ENCODE peak calls at places on chromosome X, in seven cellular contexts. J is heart right ventricle, Q is lower lobe of right lung, V is astrocyte, T is kidney, M is ovary, U is SJSA1. X is an unnamed sample.

GRCh38 chrX:850471-850916 is 219.9 kb downstream of the SHOX start:
- DNase-seq in V (no peak), T (no peak), U (no peak), M (no peak), J (no peak), Q (no peak), X (no peak)

GRCh38 chrX:120311632-120312000 is 355 bp upstream of the TMEM255A start:
- DNase-seq in U (no peak), T (no peak), J (no peak), M (no peak), V (peak; percentile 11), Q (no peak), X (no peak)

GRCh38 chrX:78540171-78540570 is 119.0 kb downstream of the RTL3 start:
- DNase-seq in Q (no peak), T (no peak), M (no peak), U (no peak), J (no peak), V (no peak), X (no peak)

GRCh38 chrX:139120760-139121159 is 409.2 kb upstream of the FGF13 start:
- DNase-seq in M (no peak), Q (no peak), U (peak; percentile 64), J (no peak), T (no peak), V (peak; percentile 83), X (no peak)

GRCh38 chrX:118553042-118553714 is 57.6 kb downstream of the DOCK11 start:
- DNase-seq in J (no peak), U (no peak), Q (no peak), V (peak; percentile 57), M (no peak), T (no peak), X (no peak)

GRCh38 chrX:8144925-8145324 is 26.1 kb downstream of the VCX2 start:
- DNase-seq in Q (no peak), T (peak; percentile 58), J (no peak), M (no peak), V (no peak), U (no peak), X (no peak)

GRCh38 chrX:20547649-20548051 is 280.9 kb upstream of the RPS6KA3 start:
- DNase-seq in T (peak; percentile 75), V (peak; percentile 74), U (no peak), M (no peak), J (no peak), Q (no peak), X (peak; percentile 23)

GRCh38 chrX:108138814-108139213 is 47.2 kb downstream of the ATG4A start:
- DNase-seq in J (no peak), V (no peak), U (no peak), T (no peak), Q (no peak), M (no peak), X (no peak)

GRCh38 chrX:134158821-134159512 is 78.0 kb upstream of the CCDC160 start:
- DNase-seq in U (no peak), Q (no peak), J (no peak), T (no peak), V (no peak), M (no peak), X (no peak)

GRCh38 chrX:8868070-8868795 is 67.0 kb upstream of the FAM9A start:
- DNase-seq in J (no peak), Q (no peak), V (peak; percentile 80), M (no peak), T (no peak), U (peak; percentile 39), X (no peak)

GRCh38 chrX:153603131-153603656 is 4.3 kb upstream of the CCNQ start:
- DNase-seq in M (no peak), T (no peak), J (no peak), U (no peak), V (no peak), Q (no peak), X (no peak)

GRCh38 chrX:73836956-73837477 is 274.0 kb downstream of the CHIC1 start:
- DNase-seq in V (no peak), T (no peak), U (no peak), J (no peak), Q (no peak), M (no peak), X (no peak)

GRCh38 chrX:141468940-141469339 is 115.6 kb downstream of the SPANXA1 start:
- DNase-seq in V (peak; percentile 75), M (no peak), U (no peak), J (no peak), Q (no peak), T (no peak), X (no peak)

GRCh38 chrX:125295337-125295736 is 24.3 kb upstream of the TEX13C start:
- DNase-seq in Q (no peak), T (no peak), M (no peak), U (no peak), J (no peak), V (no peak), X (no peak)

GRCh38 chrX:140432328-140433025 is 72.4 kb downstream of the SOX3 start:
- DNase-seq in T (no peak), M (no peak), V (peak; percentile 31), U (no peak), Q (no peak), J (peak; percentile 21), X (peak; percentile 27)

GRCh38 chrX:101078716-101079115 is at the start of gene TMEM35A:
- DNase-seq in V (no peak), T (no peak), U (no peak), Q (no peak), J (no peak), M (no peak), X (no peak)

GRCh38 chrX:19670321-19670750 is 155.0 kb upstream of the MAP3K15 start:
- DNase-seq in J (no peak), V (no peak), M (no peak), T (no peak), Q (no peak), U (no peak), X (no peak)

DNA sequence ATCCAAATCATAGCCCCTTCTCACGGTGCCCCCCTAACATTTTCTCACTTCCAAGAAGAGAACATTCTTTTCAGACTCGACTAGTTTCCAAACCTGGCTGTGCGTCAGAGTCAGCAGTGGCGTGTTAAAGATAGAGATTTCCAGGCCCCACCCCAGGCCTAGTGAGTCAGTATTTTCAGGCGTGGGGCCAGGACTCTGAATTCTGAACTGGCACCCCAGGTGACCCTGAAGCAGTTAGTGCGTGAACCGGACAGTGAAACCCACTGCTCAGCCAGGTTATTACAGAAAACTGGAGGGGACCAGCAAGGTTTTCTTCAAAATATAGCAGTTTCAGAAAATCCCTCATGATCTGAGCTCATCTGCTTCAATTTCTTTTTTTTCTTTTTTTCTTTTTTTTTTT is 35.0 kb upstream of the BCOR start:
- DNase-seq in M (peak; percentile 84), U (peak; percentile 63), J (peak; percentile 76), T (peak; percentile 77), Q (peak; percentile 51), V (peak; percentile 83), X (peak; percentile 64)
- H3K27ac ChIP-seq in M (peak overlapping the region; percentile 52), U (peak overlapping the region; percentile 69), J (peak overlapping the region; percentile 73), T (no peak overlapping the region), Q (no peak overlapping the region), V (peak overlapping the region; percentile 75), X (no peak overlapping the region)

GRCh38 chrX:45135616-45136015 is 65.1 kb downstream of the DIPK2B start:
- DNase-seq in T (no peak), U (no peak), M (no peak), Q (no peak), V (no peak), J (no peak), X (no peak)

GRCh38 chrX:45134303-45134702 is 66.4 kb downstream of the DIPK2B start:
- DNase-seq in M (no peak), V (no peak), U (no peak), Q (no peak), T (no peak), J (peak; percentile 50), X (no peak)

GRCh38 chrX:45129055-45129454 is 71.6 kb downstream of the DIPK2B start:
- DNase-seq in M (no peak), U (no peak), J (no peak), T (no peak), V (no peak), Q (no peak), X (no peak)

GRCh38 chrX:45134775-45135174 is 65.9 kb downstream of the DIPK2B start:
- DNase-seq in J (no peak), U (no peak), M (no peak), T (no peak), V (no peak), Q (no peak), X (no peak)

GRCh38 chrX:45133465-45133864 is 67.2 kb downstream of the DIPK2B start:
- DNase-seq in Q (no peak), V (no peak), U (no peak), M (no peak), J (no peak), T (no peak), X (no peak)
- H3K4me1 ChIP-seq in Q (no peaks in the 10 kb centered on the region), V (no peaks in the 10 kb centered on the region), U (no peaks in the 10 kb centered on the region), M (no peaks in the 10 kb centered on the region), J (no peaks in the 10 kb centered on the region), T (no peaks in the 10 kb centered on the region), X (no peaks in the 10 kb centered on the region)

GRCh38 chrX:136671006-136671610 is 23.1 kb downstream of the CD40LG start:
- DNase-seq in J (no peak), T (no peak), V (no peak), M (no peak), U (no peak), Q (no peak), X (no peak)
- H3K36me3 ChIP-seq in J (peaks cover 97% of the 10 kb centered on the region), T (no peaks in the 10 kb centered on the region), V (no peaks in the 10 kb centered on the region), M (no peaks in the 10 kb centered on the region), U (no peaks in the 10 kb centered on the region), Q (peaks cover 34% of the 10 kb centered on the region), X (no peaks in the 10 kb centered on the region)

GRCh38 chrX:106903291-106903820 is at the start of gene RIPPLY1:
- DNase-seq in T (no peak), U (no peak), V (no peak), Q (no peak), J (no peak), M (no peak), X (no peak)

GRCh38 chrX:106906361-106906760 is 3.2 kb upstream of the RIPPLY1 start:
- DNase-seq in T (no peak), M (no peak), Q (no peak), J (no peak), V (no peak), U (no peak), X (no peak)

GRCh38 chrX:106902684-106903083 is 457 bp downstream of the RIPPLY1 start:
- DNase-seq in J (no peak), V (no peak), Q (no peak), M (no peak), U (no peak), T (no peak), X (no peak)

GRCh38 chrX:106903856-106904528 is 851 bp upstream of the RIPPLY1 start:
- DNase-seq in T (no peak), U (no peak), M (no peak), V (no peak), J (no peak), Q (no peak), X (no peak)

DNA sequence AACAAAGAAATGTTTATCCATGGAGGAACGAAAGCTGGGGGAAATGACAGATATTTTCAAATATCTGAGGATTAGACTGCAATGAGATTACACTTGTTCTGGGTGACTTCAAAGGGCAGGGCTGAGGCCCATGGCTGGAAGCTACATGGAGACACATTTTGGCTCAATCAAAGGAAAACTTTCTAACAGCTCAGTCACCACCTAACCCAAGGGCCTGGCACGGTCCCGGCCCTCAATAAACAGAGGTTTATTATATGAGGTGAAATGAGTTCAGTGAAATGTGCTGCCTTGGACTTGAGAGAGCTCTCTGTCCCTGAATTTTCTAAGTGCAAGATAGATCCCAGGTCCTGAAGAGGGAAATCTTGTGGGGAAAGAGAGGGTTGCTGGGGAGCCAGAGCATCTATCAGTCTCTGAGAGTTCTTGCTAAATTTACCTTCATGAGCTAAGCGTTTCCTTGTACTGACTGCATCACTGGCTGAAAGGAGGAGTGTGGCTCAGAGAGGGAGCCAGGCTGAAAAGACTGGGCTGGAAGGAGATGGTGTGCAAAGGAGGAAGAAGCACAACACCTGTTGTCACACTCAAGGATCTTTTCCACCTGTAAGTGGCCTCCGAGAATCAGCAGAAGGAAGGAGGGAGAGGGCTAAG is 2.0 kb upstream of the RIPPLY1 start:
- DNase-seq in M (no peak), U (no peak), V (no peak), J (no peak), Q (no peak), T (no peak), X (no peak)
- H3K27ac ChIP-seq in M (no peak overlapping the region), U (no peak overlapping the region), V (no peak overlapping the region), J (no peak overlapping the region), Q (no peak overlapping the region), T (peak overlapping the region; percentile 47), X (no peak overlapping the region)